ENCODE peak calls at places on chromosomes 2 and 18, in four cellular contexts. One of them, this sample, is unnamed.

GRCh38 chr2:197286805-197287595 is 23.6 kb downstream of the ANKRD44 start:
- DNase-seq in A549: peak; percentile 84
- DNase-seq in GM12878: no peak
- DNase-seq in K562: no peak
- DNase-seq in this sample: peak; percentile 67

GRCh38 chr2:86249843-86250402 is 50.7 kb downstream of the MRPL35 start:
- DNase-seq in A549: no peak
- DNase-seq in GM12878: peak; percentile 52
- DNase-seq in K562: no peak
- DNase-seq in this sample: no peak

GRCh38 chr2:164896634-164897033 is 55.0 kb upstream of the COBLL1 start:
- DNase-seq in A549: peak; percentile 25
- DNase-seq in GM12878: no peak
- DNase-seq in K562: no peak
- DNase-seq in this sample: peak; percentile 25

GRCh38 chr2:240604291-240604938 is 17.9 kb downstream of the CAPN10 start:
- DNase-seq in A549: peak; percentile 68
- DNase-seq in GM12878: no peak
- DNase-seq in K562: peak; percentile 88
- DNase-seq in this sample: peak; percentile 55

GRCh38 chr2:236887519-236887918 is 198.2 kb upstream of the COPS8 start:
- DNase-seq in A549: no peak
- DNase-seq in GM12878: no peak
- DNase-seq in K562: no peak
- DNase-seq in this sample: no peak

GRCh38 chr2:74501335-74502071 is 2.1 kb upstream of the LBX2 start:
- DNase-seq in A549: no peak
- DNase-seq in GM12878: no peak
- DNase-seq in K562: peak; percentile 55
- DNase-seq in this sample: no peak

GRCh38 chr2:129192117-129192516 is 787.3 kb upstream of the RAB6C start:
- DNase-seq in A549: no peak
- DNase-seq in GM12878: no peak
- DNase-seq in K562: no peak
- DNase-seq in this sample: peak; percentile 12

GRCh38 chr2:169933124-169933711 is 106.0 kb downstream of the UBR3 start:
- DNase-seq in A549: peak; percentile 22
- DNase-seq in GM12878: no peak
- DNase-seq in K562: peak; percentile 65
- DNase-seq in this sample: peak; percentile 60

GRCh38 chr2:5057895-5058294 is 634.3 kb upstream of the SOX11 start:
- DNase-seq in A549: no peak
- DNase-seq in GM12878: no peak
- DNase-seq in K562: no peak
- DNase-seq in this sample: no peak

DNA sequence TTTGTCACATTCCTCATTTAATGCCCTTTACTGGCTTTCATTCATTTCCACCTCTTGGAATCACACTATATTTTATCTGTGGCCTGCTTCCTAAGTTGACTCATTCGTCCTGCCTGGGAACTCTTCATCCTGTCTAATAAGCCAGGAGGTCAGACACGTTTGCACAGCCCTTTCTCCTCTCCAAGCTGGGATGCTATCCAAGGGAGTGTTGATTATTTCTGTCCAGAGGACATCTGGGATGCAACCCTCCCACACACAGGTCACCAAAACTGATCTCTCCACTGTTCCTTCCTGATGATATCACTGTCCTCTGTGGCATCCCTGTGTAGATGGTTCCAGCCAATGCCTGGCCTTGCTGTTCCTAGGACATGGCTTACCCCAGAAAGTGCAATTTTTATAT is 79.8 kb upstream of the NOSTRIN start:
- DNase-seq in A549: no peak
- DNase-seq in GM12878: no peak
- DNase-seq in K562: no peak
- DNase-seq in this sample: no peak
- TF ChIP-seq MYC in A549: no peak
- TF ChIP-seq MYC in GM12878: no peak
- TF ChIP-seq MYC in K562: no peak
- TF ChIP-seq MYC in this sample: no peak

GRCh38 chr2:232860593-232861241 is 9.3 kb upstream of the SNORC start:
- DNase-seq in A549: no peak
- DNase-seq in GM12878: no peak
- DNase-seq in K562: no peak
- DNase-seq in this sample: no peak
- TF ChIP-seq POLR2A in A549: no peak
- TF ChIP-seq POLR2A in GM12878: no peak
- TF ChIP-seq POLR2A in K562: no peak
- TF ChIP-seq POLR2A in this sample: no peak

GRCh38 chr2:9558948-9559381 is 3.3 kb upstream of the ADAM17 start:
- DNase-seq in A549: no peak
- DNase-seq in GM12878: no peak
- DNase-seq in K562: no peak
- DNase-seq in this sample: peak; percentile 47
- TF ChIP-seq MYC in A549: no peak
- TF ChIP-seq MYC in GM12878: no peak
- TF ChIP-seq MYC in K562: no peak
- TF ChIP-seq MYC in this sample: no peak

DNA sequence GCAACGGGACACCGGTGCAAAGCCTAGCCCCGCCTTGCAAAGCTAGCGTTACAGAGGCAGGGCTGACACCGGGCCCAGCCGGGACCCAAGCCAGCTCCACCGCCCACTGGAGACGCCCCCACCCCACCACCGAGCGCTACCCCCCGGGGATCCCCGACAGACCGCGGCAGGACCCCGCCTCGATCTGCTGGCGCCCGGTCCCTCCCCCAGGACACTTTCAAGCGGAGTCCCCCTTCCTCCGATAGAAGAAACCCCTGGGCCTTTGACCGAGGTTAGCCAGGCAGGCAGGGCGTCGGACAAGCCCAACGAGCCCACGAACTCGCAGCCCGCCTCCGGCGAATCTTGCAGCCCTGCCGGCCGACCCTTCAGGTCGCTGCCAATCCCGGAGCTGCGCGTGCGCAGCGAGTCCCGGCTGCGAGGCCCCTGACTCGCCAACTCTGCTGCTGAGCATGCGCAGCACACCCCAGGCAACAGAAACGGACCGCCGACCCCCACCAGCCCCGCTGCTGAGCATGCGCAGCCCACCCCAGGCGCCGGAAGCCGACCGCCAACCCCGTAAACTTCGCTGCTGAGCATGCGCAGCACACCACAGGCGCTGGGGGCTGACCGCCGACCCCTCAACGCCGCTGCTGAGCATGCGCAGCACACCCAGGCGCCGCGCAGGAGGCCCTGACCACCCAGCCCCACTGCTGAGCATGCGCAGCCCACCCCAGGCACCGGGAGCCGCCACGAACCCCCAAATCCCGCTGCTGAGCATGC is 656 bp downstream of the ADI1 start:
- DNase-seq in A549: peak; percentile 100
- DNase-seq in GM12878: peak; percentile 94
- DNase-seq in K562: peak; percentile 99
- DNase-seq in this sample: peak; percentile 97
- TF ChIP-seq POLR2A in A549: peak; percentile 95
- TF ChIP-seq POLR2A in GM12878: peak; percentile 93
- TF ChIP-seq POLR2A in K562: peak; percentile 69
- TF ChIP-seq POLR2A in this sample: peak; percentile 96

GRCh38 chr18:45111507-45111858 is 430.8 kb downstream of the SETBP1 start:
- DNase-seq in A549: no peak
- DNase-seq in GM12878: no peak
- DNase-seq in K562: no peak
- DNase-seq in this sample: no peak
- TF ChIP-seq MYC in A549: no peak
- TF ChIP-seq MYC in GM12878: no peak
- TF ChIP-seq MYC in K562: no peak
- TF ChIP-seq MYC in this sample: no peak

GRCh38 chr18:23438046-23438377 is 15.1 kb upstream of the RIOK3 start:
- DNase-seq in A549: no peak
- DNase-seq in GM12878: no peak
- DNase-seq in K562: no peak
- DNase-seq in this sample: no peak

GRCh38 chr18:23433360-23433759 is 19.7 kb upstream of the RIOK3 start:
- DNase-seq in A549: no peak
- DNase-seq in GM12878: no peak
- DNase-seq in K562: peak; percentile 66
- DNase-seq in this sample: no peak

GRCh38 chr18:23438608-23439366 is 14.3 kb upstream of the RIOK3 start:
- DNase-seq in A549: no peak
- DNase-seq in GM12878: no peak
- DNase-seq in K562: peak; percentile 28
- DNase-seq in this sample: no peak

GRCh38 chr18:23442958-23443357 is 10.1 kb upstream of the RIOK3 start:
- DNase-seq in A549: no peak
- DNase-seq in GM12878: no peak
- DNase-seq in K562: no peak
- DNase-seq in this sample: no peak

DNA sequence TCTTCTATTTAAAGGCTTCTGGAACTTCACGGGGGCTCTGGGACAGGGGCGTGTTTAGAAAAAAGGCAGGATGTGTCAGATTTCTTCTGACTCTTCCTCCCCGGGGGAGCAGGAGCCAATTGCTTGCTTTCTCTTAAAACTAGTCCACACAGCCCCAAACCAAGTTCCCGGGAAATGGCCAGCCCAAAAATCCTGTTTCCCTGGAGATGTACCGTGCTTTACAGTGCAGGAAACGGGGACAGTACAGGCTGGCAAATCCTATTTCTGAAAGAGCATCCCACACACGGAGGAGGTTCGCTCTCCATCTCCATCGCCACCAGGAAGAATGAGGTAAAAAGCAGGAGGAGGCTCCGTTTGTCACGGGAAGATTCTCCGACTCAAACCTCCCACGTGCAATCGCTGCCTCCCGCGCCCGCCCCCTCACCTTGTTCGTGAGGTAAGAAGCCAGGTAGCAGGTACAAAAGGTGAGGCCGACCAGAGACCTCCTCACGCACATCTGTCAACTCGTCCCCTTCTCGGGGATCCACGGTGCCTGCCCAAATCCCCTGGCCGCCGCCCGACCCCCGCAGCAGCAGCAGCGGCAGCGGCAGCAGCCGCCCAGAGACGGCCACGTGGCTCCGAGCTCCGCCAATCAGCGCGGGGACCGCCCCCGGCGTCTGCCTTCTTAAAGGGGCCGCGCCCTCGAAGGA is 15.6 kb upstream of the RIOK3 start:
- DNase-seq in A549: peak; percentile 51
- DNase-seq in GM12878: no peak
- DNase-seq in K562: peak; percentile 96
- DNase-seq in this sample: peak; percentile 76
- TF ChIP-seq POLR2A in A549: peak; percentile 57
- TF ChIP-seq POLR2A in GM12878: peak; percentile 80
- TF ChIP-seq POLR2A in K562: peak; percentile 85
- TF ChIP-seq POLR2A in this sample: peak; percentile 35

GRCh38 chr18:48351216-48352050 is 57.8 kb downstream of the ZBTB7C start:
- DNase-seq in A549: no peak
- DNase-seq in GM12878: no peak
- DNase-seq in K562: no peak
- DNase-seq in this sample: no peak
- TF ChIP-seq MYC in A549: no peak
- TF ChIP-seq MYC in GM12878: no peak
- TF ChIP-seq MYC in K562: no peak
- TF ChIP-seq MYC in this sample: no peak

DNA sequence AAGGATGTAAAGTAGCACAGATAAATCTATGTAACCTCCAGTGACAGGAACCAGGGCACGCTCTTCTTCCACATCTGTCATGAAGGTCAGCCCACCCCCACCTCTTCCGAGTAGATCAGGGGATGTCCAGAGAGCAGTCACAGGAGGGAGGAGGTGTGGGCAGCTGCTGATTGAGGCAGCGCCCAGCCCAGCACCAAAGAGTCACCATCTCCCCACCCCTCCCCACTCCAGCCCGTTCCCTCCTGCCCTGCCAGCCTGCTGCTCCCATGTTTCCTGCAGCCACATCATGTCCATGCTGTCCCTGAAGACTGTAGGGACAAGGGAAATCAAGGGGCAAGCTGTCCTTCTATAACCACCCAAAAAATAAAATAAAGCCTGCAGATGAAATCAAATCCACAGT is 269.8 kb downstream of the BCL11A start:
- DNase-seq in A549: no peak
- DNase-seq in GM12878: no peak
- DNase-seq in K562: no peak
- DNase-seq in this sample: no peak
- TF ChIP-seq POLR2A in A549: no peak
- TF ChIP-seq POLR2A in GM12878: no peak
- TF ChIP-seq POLR2A in K562: no peak
- TF ChIP-seq POLR2A in this sample: no peak

GRCh38 chr2:45067859-45068642 is 58.8 kb upstream of the SIX2 start:
- DNase-seq in A549: no peak
- DNase-seq in GM12878: no peak
- DNase-seq in K562: no peak
- DNase-seq in this sample: no peak
- TF ChIP-seq MYC in A549: no peak
- TF ChIP-seq MYC in GM12878: no peak
- TF ChIP-seq MYC in K562: no peak
- TF ChIP-seq MYC in this sample: no peak

This sample was measured in NB4.